ENCODE peak calls at places on chromosomes 6 and 20, in four cellular contexts. E, W, Y and F are unnamed samples.
A peak's percentile ranks its signal among the peaks of the same experiment; 100 is the strongest.

GRCh38 chr6:146388736-146389364 is 154.8 kb upstream of the RAB32 start:
- DNase-seq in E (no peak), W (no peak), Y (no peak), F (no peak)

GRCh38 chr6:159163901-159164370 is 5.3 kb upstream of the FNDC1 start:
- DNase-seq in E (no peak), W (peak; percentile 77), Y (no peak), F (no peak)

GRCh38 chr6:5942591-5942990 is 64.1 kb downstream of the NRN1 start:
- DNase-seq in E (no peak), W (peak; percentile 82), Y (no peak), F (no peak)

GRCh38 chr6:13633343-13633742 is 18.2 kb downstream of the NOL7 start:
- DNase-seq in E (no peak), W (no peak), Y (no peak), F (no peak)

GRCh38 chr20:44646023-44646640 is 5.4 kb downstream of the ADA start:
- DNase-seq in E (no peak), W (peak; percentile 57), Y (peak; percentile 90), F (peak; percentile 61)

GRCh38 chr6:166007349-166008263 is 160.0 kb downstream of the TBXT start:
- DNase-seq in E (peak; percentile 55), W (peak; percentile 80), Y (no peak), F (peak; percentile 88)

GRCh38 chr20:17704589-17705317 is 5.0 kb downstream of the BANF2 start:
- DNase-seq in E (no peak), W (no peak), Y (no peak), F (no peak)

GRCh38 chr20:48815537-48815936 is 12.3 kb downstream of the PREX1 start:
- DNase-seq in E (no peak), W (no peak), Y (no peak), F (no peak)

DNA sequence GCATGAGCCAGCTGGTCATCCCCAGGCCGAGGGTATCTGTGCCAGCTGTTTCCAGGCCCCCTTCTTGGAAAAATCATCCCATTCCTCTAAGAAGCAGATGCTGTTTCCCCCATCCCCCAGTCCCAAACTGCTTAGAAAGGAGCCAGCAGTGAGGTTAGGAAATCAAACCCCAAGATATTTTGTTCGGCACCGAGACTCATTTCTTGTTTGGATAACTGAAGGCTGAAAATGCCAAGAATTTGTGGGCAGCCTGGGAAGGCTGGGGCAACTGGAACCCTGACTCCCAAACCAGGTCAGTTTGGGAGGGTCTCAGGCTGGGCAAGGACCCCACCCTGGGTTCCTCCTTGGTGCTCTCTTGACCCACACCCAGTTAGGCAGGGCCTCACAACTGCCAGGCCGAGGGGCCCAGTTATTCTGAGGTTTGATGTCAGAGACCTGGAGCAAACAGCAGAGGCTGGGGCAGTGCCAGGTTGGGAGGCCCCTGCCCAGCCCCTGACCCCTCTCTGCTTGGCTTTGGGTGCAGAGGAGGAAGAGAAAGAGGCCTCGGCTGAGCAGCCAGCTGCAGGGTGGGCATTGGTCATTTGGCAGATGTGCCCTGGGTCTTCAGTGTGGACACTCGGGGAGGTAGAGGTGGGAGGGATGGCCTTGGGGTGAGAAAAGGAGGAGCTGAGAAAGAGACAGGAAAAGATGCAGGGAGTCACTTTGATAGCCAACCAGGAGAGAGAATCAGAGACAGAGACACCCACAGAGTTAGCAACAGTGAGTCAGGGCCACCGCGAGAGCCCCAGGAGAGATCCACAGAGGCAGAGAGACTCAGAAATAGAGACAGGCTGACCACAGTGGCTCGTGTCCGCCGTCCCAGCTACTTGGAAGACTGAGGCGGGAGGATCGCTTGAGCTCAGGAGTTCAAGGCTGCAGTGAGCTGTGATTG is 5.0 kb downstream of the ANGPT4 start:
- DNase-seq in E (no peak), W (no peak), Y (no peak), F (no peak)
- H3K27ac ChIP-seq in E (no peak overlapping the region), W (no peak overlapping the region), Y (no peak overlapping the region), F (no peak overlapping the region)

GRCh38 chr6:168885196-168885595 is 368.4 kb downstream of the THBS2 start:
- DNase-seq in E (no peak), W (no peak), Y (no peak), F (no peak)

GRCh38 chr6:168885741-168886140 is 367.9 kb downstream of the THBS2 start:
- DNase-seq in E (no peak), W (no peak), Y (no peak), F (no peak)

GRCh38 chr6:168883410-168884049 is 370.1 kb downstream of the THBS2 start:
- DNase-seq in E (no peak), W (no peak), Y (no peak), F (no peak)

GRCh38 chr6:168884050-168884645 is 369.5 kb downstream of the THBS2 start:
- DNase-seq in E (no peak), W (no peak), Y (no peak), F (no peak)

GRCh38 chr6:168884646-168885086 is 369.0 kb downstream of the THBS2 start:
- DNase-seq in E (peak; percentile 95), W (no peak), Y (no peak), F (peak; percentile 88)
- TF ChIP-seq CTCF in E (peak; percentile 60), W (peak; percentile 54), Y (peak; percentile 43), F (peak; percentile 93)

GRCh38 chr6:26331809-26332226 is 33.2 kb upstream of the BTN3A2 start:
- DNase-seq in E (no peak), W (no peak), Y (no peak), F (no peak)
- H3K9ac ChIP-seq in E (peak overlapping the region; percentile 32), W (peak overlapping the region; percentile 55), Y (peak overlapping the region; percentile 55), F (no peak overlapping the region)

DNA sequence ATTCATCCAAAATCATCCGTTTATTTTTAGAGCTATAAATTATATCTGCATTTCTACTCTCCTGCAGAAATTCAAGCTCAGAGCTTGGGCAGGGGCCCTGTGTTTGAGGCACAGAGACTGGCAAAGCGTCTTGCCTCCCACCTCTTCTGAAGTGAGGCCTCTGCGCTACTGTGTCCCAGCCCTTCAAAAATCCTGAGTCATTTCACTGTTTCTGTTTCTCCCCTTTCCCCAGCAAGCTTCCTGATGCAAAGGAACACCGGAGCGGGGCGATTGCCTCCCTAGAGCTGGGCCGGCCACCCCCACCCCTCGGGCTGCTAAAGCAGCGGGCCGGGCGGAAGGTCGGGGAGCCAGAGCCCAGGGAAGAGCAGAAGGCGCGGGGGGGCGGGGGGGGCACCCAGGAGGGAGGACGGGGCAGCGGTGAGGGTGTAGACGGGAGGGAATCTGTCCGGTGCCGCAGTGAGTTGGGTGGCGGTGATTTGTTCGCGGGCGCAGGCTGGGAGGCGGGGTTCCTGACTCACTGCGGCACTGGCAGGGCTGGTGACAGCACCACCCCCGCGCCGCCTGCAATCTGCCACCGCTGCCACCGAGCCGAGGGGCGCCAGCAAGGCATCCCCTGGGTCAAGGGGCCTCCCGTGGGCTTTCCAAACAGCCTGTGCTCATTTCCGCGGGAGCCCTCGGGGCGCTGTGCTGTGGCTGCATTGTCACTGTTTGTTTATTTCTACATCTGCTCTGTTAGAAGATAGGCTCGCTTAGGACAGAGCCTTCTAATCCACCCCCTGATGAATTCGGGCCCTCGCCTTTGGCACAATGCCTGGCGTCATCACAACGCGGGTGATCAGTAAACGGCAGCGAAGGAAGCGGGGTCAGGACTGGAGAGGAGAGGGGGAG is 46.5 kb upstream of the SNAP25 start:
- DNase-seq in E (peak; percentile 89), W (peak; percentile 47), Y (no peak), F (peak; percentile 75)
- H3K27ac ChIP-seq in E (no peak overlapping the region), W (no peak overlapping the region), Y (no peak overlapping the region), F (no peak overlapping the region)

GRCh38 chr20:1908191-1908590 is 13.0 kb downstream of the SIRPA start:
- DNase-seq in E (no peak), W (no peak), Y (no peak), F (no peak)
- TF ChIP-seq CTCF in E (no peak), W (no peak), Y (no peak), F (no peak)

GRCh38 chr6:30770164-30770563 is 25.8 kb upstream of the IER3 start:
- DNase-seq in E (peak; percentile 28), W (peak; percentile 81), Y (no peak), F (no peak)
- H3K9ac ChIP-seq in E (peak overlapping the region; percentile 79), W (peak overlapping the region; percentile 88), Y (no peak overlapping the region), F (peak overlapping the region; percentile 53)

GRCh38 chr6:147888374-147888773 is 379.9 kb downstream of the SAMD5 start:
- DNase-seq in E (no peak), W (no peak), Y (no peak), F (no peak)
- H3K27ac ChIP-seq in E (no peak overlapping the region), W (no peak overlapping the region), Y (no peak overlapping the region), F (no peak overlapping the region)

GRCh38 chr6:74574794-74575193 is 631.1 kb downstream of the COL12A1 start:
- DNase-seq in E (peak; percentile 13), W (peak; percentile 8), Y (no peak), F (no peak)
- TF ChIP-seq CTCF in E (peak; percentile 69), W (peak; percentile 57), Y (peak; percentile 41), F (peak; percentile 28)